ENCODE peak calls at places on chromosomes 1 and 21, in eight cellular contexts. One of them, this sample, is unnamed.

GRCh38 chr1:208061118-208061517 is 150.2 kb upstream of the CD34 start:
- DNase-seq in MV-4-11: no peak
- DNase-seq in ELR: no peak
- DNase-seq in NCI-H1694 treated with DMSO at 0.1 percent for 48 hours: no peak
- DNase-seq in stimulated activated CD4-positive, alpha-beta T cell treated with anti-CD3 and anti-CD28 coated beads, Interleukin-2, amount 100 ng/mL, for 24 hours: no peak
- DNase-seq in activated naive CD4-positive, alpha-beta T cell treated with anti-CD3 and anti-CD28 coated beads, Interleukin-2, amount 50 U/mL, for 16 hours: no peak
- DNase-seq in heart left ventricle: no peak
- DNase-seq in Kasumi-1: no peak
- DNase-seq in this sample: no peak

GRCh38 chr21:31117046-31117916 is 79.0 kb upstream of the KRTAP19-8 start:
- DNase-seq in MV-4-11: peak
- DNase-seq in activated naive CD4-positive, alpha-beta T cell treated with anti-CD3 and anti-CD28 coated beads, Interleukin-2, amount 50 U/mL, for 16 hours: no peak
- DNase-seq in ELR: peak
- DNase-seq in NCI-H1694 treated with DMSO at 0.1 percent for 48 hours: no peak
- DNase-seq in Kasumi-1: peak
- DNase-seq in stimulated activated CD4-positive, alpha-beta T cell treated with anti-CD3 and anti-CD28 coated beads, Interleukin-2, amount 100 ng/mL, for 24 hours: no peak
- DNase-seq in heart left ventricle: no peak
- DNase-seq in this sample: peak

GRCh38 chr1:147241955-147242448 is 482 bp upstream of the CHD1L start:
- DNase-seq in MV-4-11: peak
- DNase-seq in stimulated activated CD4-positive, alpha-beta T cell treated with anti-CD3 and anti-CD28 coated beads, Interleukin-2, amount 100 ng/mL, for 24 hours: no peak
- DNase-seq in heart left ventricle: no peak
- DNase-seq in ELR: no peak
- DNase-seq in activated naive CD4-positive, alpha-beta T cell treated with anti-CD3 and anti-CD28 coated beads, Interleukin-2, amount 50 U/mL, for 16 hours: no peak
- DNase-seq in NCI-H1694 treated with DMSO at 0.1 percent for 48 hours: no peak
- DNase-seq in Kasumi-1: no peak
- DNase-seq in this sample: no peak

GRCh38 chr1:151243683-151244216 is 10.8 kb upstream of the PSMD4 start:
- DNase-seq in stimulated activated CD4-positive, alpha-beta T cell treated with anti-CD3 and anti-CD28 coated beads, Interleukin-2, amount 100 ng/mL, for 24 hours: no peak
- DNase-seq in ELR: no peak
- DNase-seq in Kasumi-1: no peak
- DNase-seq in NCI-H1694 treated with DMSO at 0.1 percent for 48 hours: no peak
- DNase-seq in activated naive CD4-positive, alpha-beta T cell treated with anti-CD3 and anti-CD28 coated beads, Interleukin-2, amount 50 U/mL, for 16 hours: no peak
- DNase-seq in MV-4-11: no peak
- DNase-seq in heart left ventricle: no peak
- DNase-seq in this sample: no peak

GRCh38 chr1:64686828-64687724 is 57.8 kb upstream of the RAVER2 start:
- DNase-seq in Kasumi-1: peak
- DNase-seq in MV-4-11: peak
- DNase-seq in stimulated activated CD4-positive, alpha-beta T cell treated with anti-CD3 and anti-CD28 coated beads, Interleukin-2, amount 100 ng/mL, for 24 hours: peak
- DNase-seq in ELR: peak
- DNase-seq in activated naive CD4-positive, alpha-beta T cell treated with anti-CD3 and anti-CD28 coated beads, Interleukin-2, amount 50 U/mL, for 16 hours: peak
- DNase-seq in heart left ventricle: no peak
- DNase-seq in NCI-H1694 treated with DMSO at 0.1 percent for 48 hours: peak
- DNase-seq in this sample: no peak

GRCh38 chr1:85307987-85308836 is 31.8 kb upstream of the BCL10 start:
- DNase-seq in heart left ventricle: peak
- DNase-seq in activated naive CD4-positive, alpha-beta T cell treated with anti-CD3 and anti-CD28 coated beads, Interleukin-2, amount 50 U/mL, for 16 hours: peak
- DNase-seq in NCI-H1694 treated with DMSO at 0.1 percent for 48 hours: peak
- DNase-seq in Kasumi-1: peak
- DNase-seq in MV-4-11: peak
- DNase-seq in stimulated activated CD4-positive, alpha-beta T cell treated with anti-CD3 and anti-CD28 coated beads, Interleukin-2, amount 100 ng/mL, for 24 hours: peak
- DNase-seq in ELR: peak
- DNase-seq in this sample: peak

GRCh38 chr1:43444151-43444826 is 9.4 kb downstream of the HYI start:
- DNase-seq in stimulated activated CD4-positive, alpha-beta T cell treated with anti-CD3 and anti-CD28 coated beads, Interleukin-2, amount 100 ng/mL, for 24 hours: no peak
- DNase-seq in ELR: no peak
- DNase-seq in MV-4-11: no peak
- DNase-seq in NCI-H1694 treated with DMSO at 0.1 percent for 48 hours: no peak
- DNase-seq in activated naive CD4-positive, alpha-beta T cell treated with anti-CD3 and anti-CD28 coated beads, Interleukin-2, amount 50 U/mL, for 16 hours: peak
- DNase-seq in heart left ventricle: no peak
- DNase-seq in Kasumi-1: no peak
- DNase-seq in this sample: peak

GRCh38 chr1:117537291-117537920 is 68.4 kb upstream of the TENT5C start:
- DNase-seq in MV-4-11: no peak
- DNase-seq in stimulated activated CD4-positive, alpha-beta T cell treated with anti-CD3 and anti-CD28 coated beads, Interleukin-2, amount 100 ng/mL, for 24 hours: no peak
- DNase-seq in activated naive CD4-positive, alpha-beta T cell treated with anti-CD3 and anti-CD28 coated beads, Interleukin-2, amount 50 U/mL, for 16 hours: no peak
- DNase-seq in NCI-H1694 treated with DMSO at 0.1 percent for 48 hours: no peak
- DNase-seq in heart left ventricle: no peak
- DNase-seq in Kasumi-1: no peak
- DNase-seq in ELR: peak
- DNase-seq in this sample: peak